ENCODE peak calls at places on chromosomes 13 and 19, in nine cellular contexts. D is activated T-cell treated with anti-CD3 and anti-CD28 coated beads, Interleukin-2, amount 50 U/mL, for 72 hours; B is stimulated activated CD8-positive, alpha-beta memory T cell treated with anti-CD3 and anti-CD28 coated beads, Interleukin-4, amount 100 ng/mL, for 48 hours; S is hippocampal formation; R is stimulated activated CD4-positive, alpha-beta T cell treated with anti-CD3 and anti-CD28 coated beads, Interleukin-15, amount 100 ng/mL, for 1 hour; L is neural crest cell; I is GM23248; O is HTR-8/SVneo; U is epithelial cell of esophagus. Y is an unnamed sample.

GRCh38 chr13:44193731-44194130 is 179.9 kb upstream of the SERP2 start:
- DNase-seq in D (no peak), B (no peak), S (no peak), R (no peak), L (no peak), I (no peak), O (no peak), U (no peak), Y (no peak)

GRCh38 chr19:610801-611505 is 21.3 kb downstream of the HCN2 start:
- DNase-seq in D (peak), B (peak), S (no peak), R (peak), L (no peak), I (peak), O (no peak), U (no peak), Y (no peak)

GRCh38 chr13:80590551-80590950 is 249.6 kb upstream of the SPRY2 start:
- DNase-seq in D (no peak), B (no peak), S (no peak), R (no peak), L (no peak), I (no peak), O (no peak), U (no peak), Y (no peak)

GRCh38 chr13:49082653-49083536 is 107.2 kb downstream of the FNDC3A start:
- DNase-seq in D (no peak), B (no peak), S (no peak), R (no peak), L (no peak), I (peak), O (peak), U (peak), Y (no peak)

GRCh38 chr13:24217601-24218281 is 57.2 kb downstream of the SPATA13 start:
- DNase-seq in D (no peak), B (no peak), S (no peak), R (no peak), L (no peak), I (peak), O (no peak), U (peak), Y (no peak)

GRCh38 chr19:2824129-2824528 is 4.5 kb downstream of the ZNF554 start:
- DNase-seq in D (no peak), B (no peak), S (no peak), R (no peak), L (no peak), I (no peak), O (no peak), U (no peak), Y (no peak)

GRCh38 chr13:30983431-30983830 is 51.0 kb downstream of the TEX26 start:
- DNase-seq in D (no peak), B (no peak), S (no peak), R (no peak), L (no peak), I (no peak), O (no peak), U (no peak), Y (no peak)

GRCh38 chr13:44868397-44868796 is 120.9 kb downstream of the NUFIP1 start:
- DNase-seq in D (peak), B (no peak), S (no peak), R (no peak), L (no peak), I (no peak), O (no peak), U (no peak), Y (no peak)

GRCh38 chr13:104750377-104750776 is 1684.2 kb upstream of the SLC10A2 start:
- DNase-seq in D (no peak), B (no peak), S (no peak), R (no peak), L (no peak), I (no peak), O (no peak), U (peak), Y (no peak)